ENCODE peak calls at places on chromosomes 13 and 19, in five cellular contexts. One of them, this sample, is unnamed.

GRCh38 chr13:30704596-30704995 is 30.7 kb upstream of the ALOX5AP start:
- DNase-seq in body of pancreas: no peak
- DNase-seq in HFF-Myc: no peak
- DNase-seq in type B pancreatic cell: peak; percentile 6
- DNase-seq in foreskin fibroblast: no peak
- DNase-seq in this sample: no peak

GRCh38 chr19:597406-598315 is 8.0 kb downstream of the HCN2 start:
- DNase-seq in type B pancreatic cell: no peak
- DNase-seq in HFF-Myc: no peak
- DNase-seq in foreskin fibroblast: no peak
- DNase-seq in body of pancreas: no peak
- DNase-seq in this sample: no peak

GRCh38 chr19:13110099-13110610 is 6.4 kb downstream of the TRMT1 start:
- DNase-seq in type B pancreatic cell: no peak
- DNase-seq in HFF-Myc: no peak
- DNase-seq in foreskin fibroblast: no peak
- DNase-seq in body of pancreas: no peak
- DNase-seq in this sample: no peak

GRCh38 chr19:55683449-55684261 is 8.6 kb downstream of the EPN1 start:
- DNase-seq in HFF-Myc: no peak
- DNase-seq in foreskin fibroblast: no peak
- DNase-seq in type B pancreatic cell: no peak
- DNase-seq in body of pancreas: peak; percentile 77
- DNase-seq in this sample: no peak

GRCh38 chr13:77994166-77994565 is 75.5 kb upstream of the EDNRB start:
- DNase-seq in foreskin fibroblast: no peak
- DNase-seq in type B pancreatic cell: no peak
- DNase-seq in HFF-Myc: no peak
- DNase-seq in body of pancreas: no peak
- DNase-seq in this sample: no peak

GRCh38 chr19:7831452-7831851 is 1.4 kb downstream of the EVI5L start:
- DNase-seq in HFF-Myc: no peak
- DNase-seq in type B pancreatic cell: no peak
- DNase-seq in body of pancreas: no peak
- DNase-seq in foreskin fibroblast: peak; percentile 59
- DNase-seq in this sample: no peak

GRCh38 chr13:101416181-101417042 is at the start of gene NALCN:
- DNase-seq in HFF-Myc: no peak
- DNase-seq in foreskin fibroblast: peak; percentile 63
- DNase-seq in type B pancreatic cell: peak; percentile 73
- DNase-seq in body of pancreas: peak; percentile 43
- DNase-seq in this sample: no peak

GRCh38 chr19:55549500-55550320 is 4.4 kb upstream of the SBK3 start:
- DNase-seq in HFF-Myc: no peak
- DNase-seq in body of pancreas: no peak
- DNase-seq in type B pancreatic cell: no peak
- DNase-seq in foreskin fibroblast: peak; percentile 79
- DNase-seq in this sample: peak; percentile 54

GRCh38 chr19:1451916-1452801 is 2.2 kb downstream of the APC2 start:
- DNase-seq in body of pancreas: no peak
- DNase-seq in HFF-Myc: no peak
- DNase-seq in type B pancreatic cell: no peak
- DNase-seq in foreskin fibroblast: no peak
- DNase-seq in this sample: no peak

GRCh38 chr19:37304190-37304883 is 66.6 kb upstream of the ZNF527 start:
- DNase-seq in HFF-Myc: no peak
- DNase-seq in body of pancreas: peak; percentile 32
- DNase-seq in foreskin fibroblast: peak; percentile 41
- DNase-seq in type B pancreatic cell: no peak
- DNase-seq in this sample: no peak

GRCh38 chr19:10339380-10339960 is at the start of gene ICAM3:
- DNase-seq in type B pancreatic cell: no peak
- DNase-seq in body of pancreas: no peak
- DNase-seq in HFF-Myc: no peak
- DNase-seq in foreskin fibroblast: no peak
- DNase-seq in this sample: no peak

GRCh38 chr13:77390391-77390790 is 63.5 kb upstream of the MYCBP2 start:
- DNase-seq in body of pancreas: no peak
- DNase-seq in type B pancreatic cell: no peak
- DNase-seq in HFF-Myc: no peak
- DNase-seq in foreskin fibroblast: no peak
- DNase-seq in this sample: no peak

GRCh38 chr19:29810504-29810871 is 1.3 kb upstream of the CCNE1 start:
- DNase-seq in HFF-Myc: no peak
- DNase-seq in foreskin fibroblast: peak; percentile 63
- DNase-seq in body of pancreas: peak; percentile 17
- DNase-seq in type B pancreatic cell: no peak
- DNase-seq in this sample: no peak

GRCh38 chr19:44345969-44346368 is 10.5 kb downstream of the ZNF112 start:
- DNase-seq in type B pancreatic cell: no peak
- DNase-seq in HFF-Myc: no peak
- DNase-seq in body of pancreas: no peak
- DNase-seq in foreskin fibroblast: no peak
- DNase-seq in this sample: no peak

GRCh38 chr13:98657506-98658085 is 80.7 kb upstream of the STK24 start:
- DNase-seq in HFF-Myc: peak; percentile 21
- DNase-seq in foreskin fibroblast: peak; percentile 42
- DNase-seq in body of pancreas: no peak
- DNase-seq in type B pancreatic cell: no peak
- DNase-seq in this sample: no peak

GRCh38 chr13:107874456-107874855 is 340.9 kb downstream of the LIG4 start:
- DNase-seq in foreskin fibroblast: no peak
- DNase-seq in type B pancreatic cell: no peak
- DNase-seq in body of pancreas: no peak
- DNase-seq in HFF-Myc: no peak
- DNase-seq in this sample: no peak

GRCh38 chr19:19817357-19817756 is 4.2 kb downstream of the ZNF506 start:
- DNase-seq in HFF-Myc: no peak
- DNase-seq in foreskin fibroblast: no peak
- DNase-seq in body of pancreas: no peak
- DNase-seq in type B pancreatic cell: no peak
- DNase-seq in this sample: no peak

GRCh38 chr13:32068255-32068654 is 36.7 kb downstream of the FRY start:
- DNase-seq in foreskin fibroblast: no peak
- DNase-seq in type B pancreatic cell: no peak
- DNase-seq in body of pancreas: no peak
- DNase-seq in HFF-Myc: no peak
- DNase-seq in this sample: no peak

GRCh38 chr19:40139533-40140287 is 49.0 kb upstream of the ZNF780A start:
- DNase-seq in HFF-Myc: peak; percentile 12
- DNase-seq in foreskin fibroblast: peak; percentile 72
- DNase-seq in body of pancreas: no peak
- DNase-seq in type B pancreatic cell: no peak
- DNase-seq in this sample: peak; percentile 40

GRCh38 chr13:107351305-107351704 is 783.4 kb upstream of the ARGLU1 start:
- DNase-seq in foreskin fibroblast: no peak
- DNase-seq in HFF-Myc: no peak
- DNase-seq in body of pancreas: no peak
- DNase-seq in type B pancreatic cell: no peak
- DNase-seq in this sample: no peak

GRCh38 chr19:41877490-41877876 is 404 bp downstream of the CD79A start:
- DNase-seq in foreskin fibroblast: no peak
- DNase-seq in body of pancreas: no peak
- DNase-seq in type B pancreatic cell: no peak
- DNase-seq in HFF-Myc: no peak
- DNase-seq in this sample: no peak

GRCh38 chr19:17615889-17616685 is 60.6 kb downstream of the COLGALT1 start:
- DNase-seq in foreskin fibroblast: no peak
- DNase-seq in HFF-Myc: no peak
- DNase-seq in body of pancreas: no peak
- DNase-seq in type B pancreatic cell: no peak
- DNase-seq in this sample: no peak

GRCh38 chr19:55678121-55678671 is 3.2 kb downstream of the EPN1 start:
- DNase-seq in type B pancreatic cell: no peak
- DNase-seq in foreskin fibroblast: no peak
- DNase-seq in HFF-Myc: no peak
- DNase-seq in body of pancreas: no peak
- DNase-seq in this sample: no peak

GRCh38 chr13:30752991-30753616 is 17.8 kb downstream of the ALOX5AP start:
- DNase-seq in type B pancreatic cell: no peak
- DNase-seq in body of pancreas: no peak
- DNase-seq in HFF-Myc: no peak
- DNase-seq in foreskin fibroblast: no peak
- DNase-seq in this sample: no peak

GRCh38 chr19:45474941-45475516 is 7.2 kb downstream of the FOSB start:
- DNase-seq in foreskin fibroblast: no peak
- DNase-seq in type B pancreatic cell: no peak
- DNase-seq in HFF-Myc: no peak
- DNase-seq in body of pancreas: no peak
- DNase-seq in this sample: peak; percentile 14

GRCh38 chr19:2184422-2185012 is 20.8 kb downstream of the DOT1L start:
- DNase-seq in type B pancreatic cell: no peak
- DNase-seq in body of pancreas: no peak
- DNase-seq in HFF-Myc: no peak
- DNase-seq in foreskin fibroblast: no peak
- DNase-seq in this sample: no peak

GRCh38 chr19:1621574-1621973 is 16.3 kb upstream of the UQCR11 start:
- DNase-seq in type B pancreatic cell: no peak
- DNase-seq in foreskin fibroblast: no peak
- DNase-seq in HFF-Myc: no peak
- DNase-seq in body of pancreas: no peak
- DNase-seq in this sample: no peak

GRCh38 chr19:927044-927706 is 1.3 kb downstream of the ARID3A start:
- DNase-seq in body of pancreas: peak; percentile 47
- DNase-seq in type B pancreatic cell: peak; percentile 76
- DNase-seq in foreskin fibroblast: peak; percentile 81
- DNase-seq in HFF-Myc: no peak
- DNase-seq in this sample: no peak

GRCh38 chr19:29625316-29625715 is 19.2 kb downstream of the POP4 start:
- DNase-seq in body of pancreas: no peak
- DNase-seq in foreskin fibroblast: no peak
- DNase-seq in HFF-Myc: no peak
- DNase-seq in type B pancreatic cell: no peak
- DNase-seq in this sample: no peak

GRCh38 chr13:110600980-110601379 is 14.4 kb upstream of the NAXD start:
- DNase-seq in body of pancreas: no peak
- DNase-seq in HFF-Myc: no peak
- DNase-seq in type B pancreatic cell: no peak
- DNase-seq in foreskin fibroblast: no peak
- DNase-seq in this sample: no peak

GRCh38 chr13:113596321-113597200 is 12.0 kb downstream of the TFDP1 start:
- DNase-seq in foreskin fibroblast: no peak
- DNase-seq in type B pancreatic cell: no peak
- DNase-seq in body of pancreas: peak; percentile 2
- DNase-seq in HFF-Myc: no peak
- DNase-seq in this sample: no peak

GRCh38 chr19:58003153-58003828 is 671 bp upstream of the ZNF606 start:
- DNase-seq in body of pancreas: no peak
- DNase-seq in type B pancreatic cell: no peak
- DNase-seq in foreskin fibroblast: no peak
- DNase-seq in HFF-Myc: no peak
- DNase-seq in this sample: no peak

GRCh38 chr19:58009666-58010301 is 7.2 kb upstream of the ZNF606 start:
- DNase-seq in foreskin fibroblast: peak; percentile 96
- DNase-seq in body of pancreas: peak; percentile 78
- DNase-seq in type B pancreatic cell: no peak
- DNase-seq in HFF-Myc: peak; percentile 37
- DNase-seq in this sample: peak; percentile 44

GRCh38 chr19:58010507-58010906 is 7.9 kb upstream of the ZNF606 start:
- DNase-seq in type B pancreatic cell: no peak
- DNase-seq in HFF-Myc: no peak
- DNase-seq in foreskin fibroblast: no peak
- DNase-seq in body of pancreas: no peak
- DNase-seq in this sample: no peak

GRCh38 chr19:58009301-58009665 is 6.7 kb upstream of the ZNF606 start:
- DNase-seq in foreskin fibroblast: no peak
- DNase-seq in HFF-Myc: no peak
- DNase-seq in body of pancreas: no peak
- DNase-seq in type B pancreatic cell: no peak
- DNase-seq in this sample: no peak

DNA sequence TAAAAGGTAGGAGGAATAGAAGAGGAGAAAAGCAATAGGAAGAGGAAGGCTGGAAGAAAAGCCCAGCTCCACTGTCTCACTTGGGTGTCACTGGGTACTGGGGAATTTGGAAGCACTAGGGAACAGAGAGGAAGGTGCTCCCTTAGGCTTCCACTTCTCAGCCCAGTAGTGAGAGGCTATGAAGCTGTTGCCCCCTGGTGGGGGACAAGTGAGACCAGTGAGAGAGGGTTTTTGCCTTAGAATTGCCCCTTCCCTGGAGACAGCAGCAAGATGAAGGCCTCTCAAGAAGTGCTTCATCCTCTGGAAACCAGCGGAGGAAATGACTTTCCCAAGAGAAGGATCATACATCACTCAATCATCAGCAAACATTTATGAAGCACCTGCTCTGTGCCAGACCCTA is 4.7 kb upstream of the ZNF606 start:
- DNase-seq in body of pancreas: no peak
- DNase-seq in HFF-Myc: no peak
- DNase-seq in type B pancreatic cell: no peak
- DNase-seq in foreskin fibroblast: peak; percentile 16
- DNase-seq in this sample: no peak
- TF ChIP-seq CTCF in body of pancreas: no peak
- TF ChIP-seq CTCF in HFF-Myc: peak; percentile 11
- TF ChIP-seq CTCF in type B pancreatic cell: no peak
- TF ChIP-seq CTCF in foreskin fibroblast: no peak
- TF ChIP-seq CTCF in this sample: no peak

GRCh38 chr13:74794582-74794981 is 660.4 kb upstream of the KLF12 start:
- DNase-seq in foreskin fibroblast: no peak
- DNase-seq in type B pancreatic cell: no peak
- DNase-seq in body of pancreas: no peak
- DNase-seq in HFF-Myc: no peak
- DNase-seq in this sample: no peak
- TF ChIP-seq CTCF in foreskin fibroblast: no peak
- TF ChIP-seq CTCF in type B pancreatic cell: no peak
- TF ChIP-seq CTCF in body of pancreas: no peak
- TF ChIP-seq CTCF in HFF-Myc: no peak
- TF ChIP-seq CTCF in this sample: no peak

GRCh38 chr13:112462408-112462807 is 86.3 kb downstream of the SPACA7 start:
- DNase-seq in type B pancreatic cell: no peak
- DNase-seq in HFF-Myc: no peak
- DNase-seq in foreskin fibroblast: no peak
- DNase-seq in body of pancreas: no peak
- DNase-seq in this sample: no peak

GRCh38 chr13:112467236-112467635 is 91.1 kb downstream of the SPACA7 start:
- DNase-seq in body of pancreas: no peak
- DNase-seq in type B pancreatic cell: no peak
- DNase-seq in HFF-Myc: no peak
- DNase-seq in foreskin fibroblast: no peak
- DNase-seq in this sample: no peak

GRCh38 chr13:112465251-112466131 is 89.3 kb downstream of the SPACA7 start:
- DNase-seq in body of pancreas: no peak
- DNase-seq in foreskin fibroblast: no peak
- DNase-seq in HFF-Myc: no peak
- DNase-seq in type B pancreatic cell: no peak
- DNase-seq in this sample: no peak

GRCh38 chr13:112466132-112467025 is 90.2 kb downstream of the SPACA7 start:
- DNase-seq in type B pancreatic cell: no peak
- DNase-seq in body of pancreas: no peak
- DNase-seq in foreskin fibroblast: no peak
- DNase-seq in HFF-Myc: no peak
- DNase-seq in this sample: no peak

GRCh38 chr13:112464720-112465119 is 88.6 kb downstream of the SPACA7 start:
- DNase-seq in body of pancreas: no peak
- DNase-seq in foreskin fibroblast: no peak
- DNase-seq in HFF-Myc: no peak
- DNase-seq in type B pancreatic cell: no peak
- DNase-seq in this sample: no peak
- TF ChIP-seq CTCF in body of pancreas: no peak
- TF ChIP-seq CTCF in foreskin fibroblast: no peak
- TF ChIP-seq CTCF in HFF-Myc: no peak
- TF ChIP-seq CTCF in type B pancreatic cell: no peak
- TF ChIP-seq CTCF in this sample: no peak

GRCh38 chr13:81987159-81987558 is 1646.2 kb upstream of the SPRY2 start:
- DNase-seq in foreskin fibroblast: no peak
- DNase-seq in body of pancreas: no peak
- DNase-seq in type B pancreatic cell: no peak
- DNase-seq in HFF-Myc: no peak
- DNase-seq in this sample: no peak
- TF ChIP-seq CTCF in foreskin fibroblast: no peak
- TF ChIP-seq CTCF in body of pancreas: no peak
- TF ChIP-seq CTCF in type B pancreatic cell: no peak
- TF ChIP-seq CTCF in HFF-Myc: no peak
- TF ChIP-seq CTCF in this sample: no peak